ENCODE peak calls at places on chromosomes 11 and 22, in four cellular contexts. One of them, this sample, is unnamed.

GRCh38 chr11:103587951-103588788 is 448.3 kb upstream of the DDI1 start:
- DNase-seq in right lobe of liver: no peak
- DNase-seq in nephron progenitor cell: no peak
- DNase-seq in fibroblast of pulmonary artery: peak; percentile 62
- DNase-seq in this sample: no peak

GRCh38 chr11:59076876-59077571 is 9.1 kb upstream of the GLYATL1B start:
- DNase-seq in right lobe of liver: no peak
- DNase-seq in nephron progenitor cell: no peak
- DNase-seq in fibroblast of pulmonary artery: no peak
- DNase-seq in this sample: no peak

GRCh38 chr11:87368876-87369480 is 331.2 kb downstream of the TMEM135 start:
- DNase-seq in right lobe of liver: no peak
- DNase-seq in nephron progenitor cell: no peak
- DNase-seq in fibroblast of pulmonary artery: no peak
- DNase-seq in this sample: no peak

GRCh38 chr11:2142762-2143202 is 3.6 kb upstream of the IGF2 start:
- DNase-seq in right lobe of liver: no peak
- DNase-seq in nephron progenitor cell: no peak
- DNase-seq in fibroblast of pulmonary artery: peak; percentile 50
- DNase-seq in this sample: no peak

GRCh38 chr11:119366690-119367620 is 14.5 kb downstream of the USP2 start:
- DNase-seq in right lobe of liver: peak; percentile 31
- DNase-seq in nephron progenitor cell: no peak
- DNase-seq in fibroblast of pulmonary artery: no peak
- DNase-seq in this sample: no peak

GRCh38 chr11:41056892-41057569 is 402.4 kb downstream of the LRRC4C start:
- DNase-seq in right lobe of liver: no peak
- DNase-seq in nephron progenitor cell: no peak
- DNase-seq in fibroblast of pulmonary artery: no peak
- DNase-seq in this sample: no peak

GRCh38 chr11:122746050-122746478 is 90.5 kb downstream of the UBASH3B start:
- DNase-seq in right lobe of liver: no peak
- DNase-seq in nephron progenitor cell: no peak
- DNase-seq in fibroblast of pulmonary artery: no peak
- DNase-seq in this sample: no peak

GRCh38 chr11:75527130-75527529 is 1.4 kb upstream of the GDPD5 start:
- DNase-seq in right lobe of liver: no peak
- DNase-seq in nephron progenitor cell: no peak
- DNase-seq in fibroblast of pulmonary artery: no peak
- DNase-seq in this sample: no peak

GRCh38 chr11:123218451-123218850 is 23.4 kb upstream of the CLMP start:
- DNase-seq in right lobe of liver: no peak
- DNase-seq in nephron progenitor cell: no peak
- DNase-seq in fibroblast of pulmonary artery: peak; percentile 35
- DNase-seq in this sample: no peak

GRCh38 chr22:36546092-36546804 is 17.3 kb upstream of the EIF3D start:
- DNase-seq in right lobe of liver: no peak
- DNase-seq in nephron progenitor cell: peak; percentile 67
- DNase-seq in fibroblast of pulmonary artery: peak; percentile 69
- DNase-seq in this sample: peak; percentile 41

GRCh38 chr11:85809881-85810280 is 1.1 kb downstream of the SYTL2 start:
- DNase-seq in right lobe of liver: no peak
- DNase-seq in nephron progenitor cell: peak; percentile 33
- DNase-seq in fibroblast of pulmonary artery: no peak
- DNase-seq in this sample: peak; percentile 37

GRCh38 chr11:129280027-129280811 is 88.1 kb upstream of the ARHGAP32 start:
- DNase-seq in right lobe of liver: no peak
- DNase-seq in nephron progenitor cell: peak; percentile 15
- DNase-seq in fibroblast of pulmonary artery: peak; percentile 29
- DNase-seq in this sample: no peak

GRCh38 chr11:128916646-128917045 is 25.5 kb downstream of the KCNJ5 start:
- DNase-seq in right lobe of liver: no peak
- DNase-seq in nephron progenitor cell: no peak
- DNase-seq in fibroblast of pulmonary artery: no peak
- DNase-seq in this sample: no peak

GRCh38 chr22:23057331-23057730 is 13.0 kb upstream of the GNAZ start:
- DNase-seq in right lobe of liver: no peak
- DNase-seq in nephron progenitor cell: no peak
- DNase-seq in fibroblast of pulmonary artery: no peak
- DNase-seq in this sample: no peak

GRCh38 chr11:27282141-27282590 is 80.8 kb downstream of the CCDC34 start:
- DNase-seq in right lobe of liver: peak; percentile 67
- DNase-seq in nephron progenitor cell: no peak
- DNase-seq in fibroblast of pulmonary artery: peak; percentile 87
- DNase-seq in this sample: no peak

GRCh38 chr22:29225422-29226090 is 19.9 kb downstream of the EMID1 start:
- DNase-seq in right lobe of liver: no peak
- DNase-seq in nephron progenitor cell: no peak
- DNase-seq in fibroblast of pulmonary artery: peak; percentile 22
- DNase-seq in this sample: no peak

GRCh38 chr11:78796956-78797355 is 222.3 kb upstream of the NARS2 start:
- DNase-seq in right lobe of liver: no peak
- DNase-seq in nephron progenitor cell: no peak
- DNase-seq in fibroblast of pulmonary artery: peak; percentile 88
- DNase-seq in this sample: no peak

GRCh38 chr11:69242583-69242940 is 51.4 kb upstream of the MYEOV start:
- DNase-seq in right lobe of liver: no peak
- DNase-seq in nephron progenitor cell: no peak
- DNase-seq in fibroblast of pulmonary artery: no peak
- DNase-seq in this sample: no peak

GRCh38 chr22:22820076-22820475 is 67.5 kb upstream of the IGLL5 start:
- DNase-seq in right lobe of liver: no peak
- DNase-seq in nephron progenitor cell: no peak
- DNase-seq in fibroblast of pulmonary artery: no peak
- DNase-seq in this sample: no peak

GRCh38 chr22:23243859-23244689 is 63.8 kb downstream of the BCR start:
- DNase-seq in right lobe of liver: no peak
- DNase-seq in nephron progenitor cell: no peak
- DNase-seq in fibroblast of pulmonary artery: no peak
- DNase-seq in this sample: no peak

GRCh38 chr11:78646564-78647185 is 72.0 kb upstream of the NARS2 start:
- DNase-seq in right lobe of liver: peak; percentile 61
- DNase-seq in nephron progenitor cell: peak; percentile 60
- DNase-seq in fibroblast of pulmonary artery: peak; percentile 51
- DNase-seq in this sample: peak; percentile 48

GRCh38 chr11:88359529-88359928 is 22.0 kb upstream of the CTSC start:
- DNase-seq in right lobe of liver: no peak
- DNase-seq in nephron progenitor cell: no peak
- DNase-seq in fibroblast of pulmonary artery: no peak
- DNase-seq in this sample: no peak

GRCh38 chr11:8631395-8632110 is 37.5 kb upstream of the STK33 start:
- DNase-seq in right lobe of liver: no peak
- DNase-seq in nephron progenitor cell: no peak
- DNase-seq in fibroblast of pulmonary artery: peak; percentile 82
- DNase-seq in this sample: no peak

GRCh38 chr11:18720811-18721575 is 5.0 kb downstream of the IGSF22 start:
- DNase-seq in right lobe of liver: peak; percentile 66
- DNase-seq in nephron progenitor cell: peak; percentile 93
- DNase-seq in fibroblast of pulmonary artery: peak; percentile 61
- DNase-seq in this sample: peak; percentile 79

GRCh38 chr11:83801799-83802198 is 515.6 kb upstream of the CCDC90B start:
- DNase-seq in right lobe of liver: no peak
- DNase-seq in nephron progenitor cell: no peak
- DNase-seq in fibroblast of pulmonary artery: no peak
- DNase-seq in this sample: no peak

GRCh38 chr11:18171377-18172000 is 1.1 kb upstream of the MRGPRX4 start:
- DNase-seq in right lobe of liver: peak; percentile 68
- DNase-seq in nephron progenitor cell: peak; percentile 42
- DNase-seq in fibroblast of pulmonary artery: peak; percentile 26
- DNase-seq in this sample: peak; percentile 14

GRCh38 chr22:36439481-36440271 is 41.8 kb downstream of the TXN2 start:
- DNase-seq in right lobe of liver: no peak
- DNase-seq in nephron progenitor cell: no peak
- DNase-seq in fibroblast of pulmonary artery: peak; percentile 92
- DNase-seq in this sample: no peak

GRCh38 chr22:49325531-49326395 is 501.9 kb downstream of the BRD1 start:
- DNase-seq in right lobe of liver: peak; percentile 36
- DNase-seq in nephron progenitor cell: no peak
- DNase-seq in fibroblast of pulmonary artery: no peak
- DNase-seq in this sample: no peak

GRCh38 chr11:96321066-96321465 is 21.9 kb downstream of the MAML2 start:
- DNase-seq in right lobe of liver: no peak
- DNase-seq in nephron progenitor cell: no peak
- DNase-seq in fibroblast of pulmonary artery: no peak
- DNase-seq in this sample: no peak

GRCh38 chr11:12110714-12111481 is 508 bp downstream of the MICAL2 start:
- DNase-seq in right lobe of liver: peak; percentile 68
- DNase-seq in nephron progenitor cell: peak; percentile 32
- DNase-seq in fibroblast of pulmonary artery: no peak
- DNase-seq in this sample: no peak

DNA sequence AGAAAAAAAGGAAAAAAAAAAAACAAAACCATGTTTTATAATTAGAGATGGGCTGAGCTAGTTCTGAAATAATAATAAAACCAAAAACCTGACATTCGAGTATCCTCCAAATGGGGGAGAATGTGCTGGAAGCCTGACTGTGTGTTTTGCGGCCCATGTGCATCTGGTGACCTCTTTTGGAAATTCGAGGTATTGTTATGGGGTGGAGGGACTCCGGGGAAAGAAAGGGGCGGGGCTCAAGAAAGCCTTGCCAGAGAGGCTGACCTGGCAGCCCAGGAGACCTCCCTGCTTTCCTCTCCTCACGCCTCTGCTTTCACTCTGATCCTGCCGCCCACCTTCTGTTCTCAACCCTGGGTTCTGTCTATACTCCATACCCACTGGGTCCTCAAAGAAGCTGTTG is 72.9 kb downstream of the CTTN start:
- DNase-seq in right lobe of liver: no peak
- DNase-seq in nephron progenitor cell: peak; percentile 55
- DNase-seq in fibroblast of pulmonary artery: peak; percentile 47
- DNase-seq in this sample: peak; percentile 36
- TF ChIP-seq CTCF in right lobe of liver: no peak
- TF ChIP-seq CTCF in nephron progenitor cell: peak; percentile 32
- TF ChIP-seq CTCF in fibroblast of pulmonary artery: peak; percentile 42
- TF ChIP-seq CTCF in this sample: peak; percentile 43

DNA sequence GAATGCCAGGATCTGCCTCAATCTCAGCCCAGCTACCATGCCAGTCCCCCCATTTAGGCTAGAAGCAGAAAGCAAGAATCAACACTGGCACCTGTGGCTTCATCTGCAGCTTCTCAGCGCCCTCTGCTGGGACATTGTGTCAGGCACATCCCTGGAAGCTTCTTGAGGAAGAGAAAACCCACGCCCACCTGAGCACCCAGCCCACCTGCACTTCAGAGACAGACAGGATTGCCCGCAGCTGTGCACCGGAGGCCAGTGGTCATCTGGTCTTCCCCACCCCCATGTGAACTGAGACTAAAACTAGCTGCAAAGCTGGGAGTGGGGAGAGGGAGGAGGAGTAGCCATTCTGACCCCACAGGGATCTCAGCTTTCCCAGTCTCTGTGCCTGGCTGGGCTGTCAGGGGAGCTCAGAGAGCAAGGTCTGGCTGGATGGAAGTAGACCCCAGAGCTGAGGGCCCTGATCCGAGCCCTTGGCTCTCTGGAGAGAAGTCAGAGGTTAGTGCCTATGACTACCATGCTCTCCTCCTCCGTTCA is 66.8 kb downstream of the FEZ1 start:
- DNase-seq in right lobe of liver: no peak
- DNase-seq in nephron progenitor cell: peak; percentile 78
- DNase-seq in fibroblast of pulmonary artery: peak; percentile 71
- DNase-seq in this sample: peak; percentile 73
- TF ChIP-seq CTCF in right lobe of liver: peak; percentile 63
- TF ChIP-seq CTCF in nephron progenitor cell: peak; percentile 62
- TF ChIP-seq CTCF in fibroblast of pulmonary artery: peak; percentile 89
- TF ChIP-seq CTCF in this sample: peak; percentile 78

GRCh38 chr11:132858203-132858602 is 674.1 kb downstream of the OPCML start:
- DNase-seq in right lobe of liver: no peak
- DNase-seq in nephron progenitor cell: peak; percentile 43
- DNase-seq in fibroblast of pulmonary artery: peak; percentile 23
- DNase-seq in this sample: peak; percentile 14
- TF ChIP-seq CTCF in right lobe of liver: no peak
- TF ChIP-seq CTCF in nephron progenitor cell: peak; percentile 29
- TF ChIP-seq CTCF in fibroblast of pulmonary artery: peak; percentile 21
- TF ChIP-seq CTCF in this sample: peak; percentile 43

GRCh38 chr11:10304495-10305261 is at the start of gene ADM:
- DNase-seq in right lobe of liver: peak; percentile 96
- DNase-seq in nephron progenitor cell: peak; percentile 86
- DNase-seq in fibroblast of pulmonary artery: peak; percentile 94
- DNase-seq in this sample: peak; percentile 70
- TF ChIP-seq CTCF in right lobe of liver: peak; percentile 64
- TF ChIP-seq CTCF in nephron progenitor cell: peak; percentile 63
- TF ChIP-seq CTCF in fibroblast of pulmonary artery: no peak
- TF ChIP-seq CTCF in this sample: peak; percentile 77

GRCh38 chr11:3169235-3169951 is 4.3 kb upstream of the OSBPL5 start:
- DNase-seq in right lobe of liver: no peak
- DNase-seq in nephron progenitor cell: no peak
- DNase-seq in fibroblast of pulmonary artery: peak; percentile 77
- DNase-seq in this sample: no peak
- TF ChIP-seq CTCF in right lobe of liver: no peak
- TF ChIP-seq CTCF in nephron progenitor cell: no peak
- TF ChIP-seq CTCF in fibroblast of pulmonary artery: peak; percentile 12
- TF ChIP-seq CTCF in this sample: no peak

GRCh38 chr22:19693581-19693980 is 20.7 kb upstream of the SEPTIN5 start:
- DNase-seq in right lobe of liver: no peak
- DNase-seq in nephron progenitor cell: no peak
- DNase-seq in fibroblast of pulmonary artery: no peak
- DNase-seq in this sample: no peak

GRCh38 chr22:19691721-19692341 is 22.5 kb upstream of the SEPTIN5 start:
- DNase-seq in right lobe of liver: no peak
- DNase-seq in nephron progenitor cell: peak; percentile 37
- DNase-seq in fibroblast of pulmonary artery: peak; percentile 31
- DNase-seq in this sample: no peak

GRCh38 chr22:19696504-19697276 is 17.6 kb upstream of the SEPTIN5 start:
- DNase-seq in right lobe of liver: no peak
- DNase-seq in nephron progenitor cell: no peak
- DNase-seq in fibroblast of pulmonary artery: no peak
- DNase-seq in this sample: no peak

GRCh38 chr22:19694696-19695095 is 19.6 kb upstream of the SEPTIN5 start:
- DNase-seq in right lobe of liver: no peak
- DNase-seq in nephron progenitor cell: no peak
- DNase-seq in fibroblast of pulmonary artery: no peak
- DNase-seq in this sample: no peak

GRCh38 chr22:19693981-19694670 is 20.2 kb upstream of the SEPTIN5 start:
- DNase-seq in right lobe of liver: no peak
- DNase-seq in nephron progenitor cell: no peak
- DNase-seq in fibroblast of pulmonary artery: no peak
- DNase-seq in this sample: no peak
- TF ChIP-seq CTCF in right lobe of liver: no peak
- TF ChIP-seq CTCF in nephron progenitor cell: no peak
- TF ChIP-seq CTCF in fibroblast of pulmonary artery: no peak
- TF ChIP-seq CTCF in this sample: no peak